ENCODE peak calls at places on chromosomes 4 and X, in five cellular contexts. E is nephron progenitor cell, Z is endodermal cell, H is mammary epithelial cell, Q is GM12864. B is an unnamed sample.

GRCh38 chr4:84085986-84086385 is 413.1 kb downstream of the NKX6-1 start:
- DNase-seq in E (no peak), Z (no peak), H (no peak), Q (no peak), B (no peak)

GRCh38 chr4:123924536-123924935 is 527.9 kb downstream of the SPRY1 start:
- DNase-seq in E (no peak), Z (no peak), H (peak; percentile 4), Q (no peak), B (no peak)

GRCh38 chr4:88143504-88143903 is 14.9 kb downstream of the ABCG2 start:
- DNase-seq in E (no peak), Z (no peak), H (peak; percentile 95), Q (no peak), B (no peak)

GRCh38 chr4:152850377-152850776 is 70.6 kb downstream of the ARFIP1 start:
- DNase-seq in E (no peak), Z (peak; percentile 83), H (peak; percentile 83), Q (no peak), B (no peak)

GRCh38 chrX:120604359-120604782 is 470 bp downstream of the MCTS1 start:
- DNase-seq in E (no peak), Z (no peak), H (peak; percentile 25), Q (peak; percentile 21), B (peak; percentile 13)

GRCh38 chrX:3526749-3527148 is 180.3 kb upstream of the MXRA5 start:
- DNase-seq in E (no peak), Z (no peak), H (no peak), Q (no peak), B (no peak)

GRCh38 chr4:123785515-123785914 is 388.9 kb downstream of the SPRY1 start:
- DNase-seq in E (no peak), Z (peak; percentile 54), H (peak; percentile 85), Q (no peak), B (no peak)

GRCh38 chr4:148061139-148061476 is 329.2 kb downstream of the ARHGAP10 start:
- DNase-seq in E (no peak), Z (no peak), H (no peak), Q (no peak), B (no peak)

GRCh38 chr4:162836773-162837172 is 329.9 kb downstream of the NAF1 start:
- DNase-seq in E (no peak), Z (no peak), H (no peak), Q (no peak), B (no peak)

GRCh38 chr4:129162450-129162849 is 66.5 kb downstream of the C4orf33 start:
- DNase-seq in E (no peak), Z (no peak), H (no peak), Q (no peak), B (no peak)

GRCh38 chrX:107691024-107691448 is 62.7 kb downstream of the PRPS1 start:
- DNase-seq in E (no peak), Z (peak; percentile 15), H (no peak), Q (no peak), B (no peak)
- TF ChIP-seq CTCF in E (no peak), Z (no peak), H (no peak), Q (no peak), B (no peak)

DNA sequence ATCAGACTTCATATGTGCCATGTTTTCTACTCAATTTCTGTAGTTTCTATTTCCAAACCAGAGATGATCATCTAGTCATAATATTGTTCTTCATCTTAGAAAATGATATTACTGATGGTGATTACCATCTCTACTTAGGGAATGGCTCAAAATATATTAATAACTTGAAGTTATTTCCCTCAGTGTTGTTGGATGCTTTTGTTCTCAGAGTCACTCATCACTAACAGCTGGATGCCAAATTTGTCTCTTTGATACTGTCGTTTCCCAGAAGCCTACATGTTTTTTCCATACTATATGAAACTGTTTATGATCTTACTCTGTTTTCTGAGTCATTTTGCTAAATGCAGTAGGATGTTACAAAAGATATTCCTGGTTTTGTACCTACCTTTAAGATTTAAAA is 8.9 kb downstream of the PGAM4 start:
- DNase-seq in E (no peak), Z (no peak), H (no peak), Q (no peak), B (no peak)
- TF ChIP-seq CTCF in E (no peak), Z (no peak), H (no peak), Q (no peak), B (no peak)

GRCh38 chrX:149938427-149939270 is at the start of gene EOLA2:
- DNase-seq in E (peak; percentile 88), Z (peak; percentile 96), H (peak; percentile 95), Q (peak; percentile 95), B (peak; percentile 89)

GRCh38 chrX:149939271-149940014 is 1.2 kb upstream of the EOLA2 start:
- DNase-seq in E (peak; percentile 93), Z (peak; percentile 96), H (peak; percentile 82), Q (no peak), B (peak; percentile 91)

GRCh38 chrX:149937881-149938426 is 337 bp downstream of the EOLA2 start:
- DNase-seq in E (peak; percentile 40), Z (peak; percentile 45), H (no peak), Q (no peak), B (peak; percentile 22)

GRCh38 chrX:149940015-149940716 is 1.9 kb upstream of the EOLA2 start:
- DNase-seq in E (peak; percentile 88), Z (peak; percentile 97), H (peak; percentile 94), Q (peak; percentile 92), B (peak; percentile 90)
- TF ChIP-seq CTCF in E (no peak), Z (peak; percentile 60), H (peak; percentile 54), Q (peak; percentile 54), B (peak; percentile 18)

DNA sequence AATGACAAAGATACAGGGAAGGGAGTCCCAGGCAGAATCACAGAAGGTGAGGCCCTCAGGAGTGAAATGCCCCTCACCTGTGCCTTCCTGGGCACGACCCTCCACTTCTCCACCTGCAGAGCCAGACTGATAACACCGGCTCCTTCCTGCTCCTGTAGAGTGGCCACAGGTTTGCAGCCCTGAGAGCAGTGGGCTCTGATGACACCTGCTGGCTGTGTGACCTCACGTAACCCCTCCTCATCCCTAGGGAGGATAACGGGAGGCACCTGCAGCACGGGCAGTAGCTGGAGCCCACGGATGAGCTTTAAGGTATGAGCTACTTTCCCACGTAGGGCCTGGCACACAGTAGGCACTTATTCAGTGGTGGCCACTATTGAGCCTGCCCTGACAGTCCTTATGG is 25.5 kb upstream of the MAN2B2 start:
- DNase-seq in E (no peak), Z (peak; percentile 81), H (no peak), Q (no peak), B (no peak)
- TF ChIP-seq CTCF in E (no peak), Z (peak; percentile 55), H (no peak), Q (no peak), B (no peak)

DNA sequence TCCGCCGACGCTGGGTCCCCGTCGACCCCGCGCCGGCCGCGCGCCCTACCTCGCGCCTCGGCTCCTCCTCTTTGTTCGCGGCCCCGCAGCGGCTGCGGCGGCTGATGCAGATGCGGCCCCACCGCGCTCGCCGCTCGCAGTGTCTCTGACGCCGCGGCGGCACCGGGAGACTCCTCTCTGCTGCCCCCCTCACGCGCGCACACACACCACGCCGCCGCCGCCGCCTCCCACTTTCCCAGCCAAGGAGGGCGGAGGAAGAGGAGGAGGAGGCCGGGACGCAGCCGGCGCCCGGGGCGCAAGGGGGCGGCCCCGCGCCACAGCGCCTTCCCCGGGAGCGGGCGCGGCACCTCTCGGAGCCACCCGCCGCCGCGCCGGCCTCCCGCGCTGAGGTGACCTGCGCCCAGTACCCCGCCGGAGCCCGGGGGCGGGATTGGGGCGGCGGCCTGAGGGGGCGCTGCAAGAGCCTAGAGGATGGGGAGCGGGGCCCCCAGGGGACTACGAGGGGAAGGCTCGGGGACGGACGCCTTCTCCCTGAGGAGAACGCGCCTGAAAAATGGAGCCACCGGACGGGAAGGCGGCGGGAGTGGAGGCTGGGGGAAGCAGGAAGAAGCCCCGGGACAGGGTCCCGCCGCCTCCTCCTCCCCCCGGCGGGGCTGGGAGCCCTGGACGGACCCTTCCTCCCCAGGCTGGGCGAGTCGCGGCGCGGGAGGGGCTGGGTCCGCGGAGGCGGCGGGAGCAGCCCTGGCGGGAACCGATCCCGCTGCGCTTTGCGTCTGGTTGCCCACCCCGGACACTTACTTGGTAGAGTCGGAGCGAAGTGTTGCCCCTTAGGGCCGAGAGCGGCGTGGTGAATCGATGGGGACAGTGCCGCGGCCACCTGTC is at the start of gene SH3RF1:
- DNase-seq in E (peak; percentile 89), Z (peak; percentile 89), H (peak; percentile 90), Q (no peak), B (peak; percentile 85)
- TF ChIP-seq CTCF in E (no peak), Z (peak; percentile 58), H (peak; percentile 11), Q (peak; percentile 37), B (no peak)

DNA sequence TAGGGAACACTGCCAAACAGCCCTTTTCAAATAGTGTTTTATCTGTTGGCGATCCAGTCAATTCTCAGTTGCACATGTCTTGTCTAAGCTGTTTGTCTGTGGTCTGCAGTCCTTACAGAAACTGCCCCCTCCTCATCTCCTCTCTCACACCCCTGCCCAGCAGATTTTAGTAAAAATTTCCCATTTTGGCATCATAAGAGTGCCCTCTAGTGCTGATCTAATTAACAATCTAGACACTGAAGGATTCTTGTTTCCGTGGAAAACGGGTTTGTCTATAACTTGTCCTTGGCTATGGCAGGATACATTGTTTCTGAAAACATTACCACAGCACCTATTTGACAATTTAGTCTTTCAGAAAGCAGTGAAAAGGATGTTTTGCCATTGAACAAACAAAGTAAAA is 227.2 kb upstream of the MBNL3 start:
- DNase-seq in E (no peak), Z (no peak), H (no peak), Q (no peak), B (no peak)
- TF ChIP-seq CTCF in E (peak; percentile 32), Z (peak; percentile 72), H (peak; percentile 32), Q (no peak), B (no peak)

GRCh38 chrX:43953218-43953617 is 20.0 kb downstream of the NDP start:
- DNase-seq in E (no peak), Z (no peak), H (no peak), Q (no peak), B (no peak)

DNA sequence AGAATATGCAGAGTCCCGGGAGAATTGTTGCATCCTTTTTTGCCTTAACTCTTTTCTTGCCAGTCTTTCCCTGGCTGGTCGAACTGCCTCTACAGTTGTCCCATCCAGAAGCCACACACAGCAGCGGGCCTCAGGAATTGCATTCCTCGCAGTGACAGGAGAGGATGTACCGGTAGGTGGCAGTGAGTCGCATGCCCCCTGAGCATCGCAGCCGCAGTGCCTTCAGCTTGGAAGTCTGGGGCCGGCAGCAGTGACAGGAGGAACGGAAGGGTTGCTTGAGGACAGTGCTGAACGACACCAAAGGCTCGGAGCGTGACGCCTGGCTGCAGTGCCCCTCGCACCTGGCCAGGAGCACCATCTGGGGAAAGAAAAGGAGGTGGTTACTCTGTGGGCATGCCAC is 23.5 kb downstream of the NDP start:
- DNase-seq in E (peak; percentile 59), Z (peak; percentile 89), H (no peak), Q (no peak), B (peak; percentile 61)
- TF ChIP-seq CTCF in E (peak; percentile 45), Z (peak; percentile 73), H (peak; percentile 19), Q (no peak), B (peak; percentile 36)

DNA sequence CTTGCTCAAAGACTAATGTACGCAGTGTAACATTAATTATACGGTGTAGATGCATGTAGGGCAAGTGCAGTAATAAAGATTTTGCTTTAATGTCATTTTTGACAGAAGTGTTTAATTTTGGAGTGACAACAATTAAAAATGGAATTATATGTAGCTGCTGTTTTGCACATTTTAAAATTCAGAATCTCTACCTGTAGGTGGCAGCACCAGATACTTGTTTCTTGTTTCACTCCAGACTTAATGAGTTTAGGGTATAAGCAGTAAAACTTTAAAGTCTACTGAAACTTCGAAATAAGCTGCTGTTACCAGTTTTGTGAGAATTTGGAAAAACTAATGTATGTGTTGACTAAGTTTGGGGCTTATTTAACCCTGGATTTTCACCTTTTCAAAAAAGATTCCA is 144.9 kb downstream of the POLA1 start:
- DNase-seq in E (no peak), Z (no peak), H (peak; percentile 6), Q (no peak), B (no peak)
- TF ChIP-seq CTCF in E (peak; percentile 62), Z (peak; percentile 84), H (peak; percentile 50), Q (peak; percentile 44), B (peak; percentile 53)

GRCh38 chrX:63466690-63467089 is 115.6 kb upstream of the SPIN4 start:
- DNase-seq in E (no peak), Z (no peak), H (no peak), Q (no peak), B (no peak)
- TF ChIP-seq CTCF in E (no peak), Z (peak; percentile 43), H (peak; percentile 11), Q (peak; percentile 8), B (no peak)